ENCODE peak calls at places on chromosomes 12 and 14, in seven cellular contexts. V, D, I, E, M, N and A are unnamed samples.

GRCh38 chr12:113683566-113683965 is 211.9 kb upstream of the LHX5 start:
- DNase-seq in V (no peak), D (no peak), I (no peak), E (no peak), M (no peak), N (peak; percentile 38), A (no peak)

GRCh38 chr12:98653866-98654493 is 8.9 kb downstream of the APAF1 start:
- DNase-seq in V (no peak), D (no peak), I (peak; percentile 70), E (no peak), M (no peak), N (no peak), A (peak; percentile 47)

GRCh38 chr12:2337031-2338010 is 284.5 kb downstream of the CACNA1C start:
- DNase-seq in V (no peak), D (no peak), I (no peak), E (no peak), M (no peak), N (no peak), A (no peak)

GRCh38 chr12:97464241-97465011 is 1.8 kb downstream of the RMST start:
- DNase-seq in V (no peak), D (no peak), I (no peak), E (no peak), M (no peak), N (no peak), A (peak; percentile 91)

GRCh38 chr12:105368047-105368646 is 37.7 kb downstream of the C12orf75 start:
- DNase-seq in V (no peak), D (no peak), I (no peak), E (no peak), M (no peak), N (no peak), A (peak; percentile 65)

GRCh38 chr12:103773109-103773905 is 67.7 kb downstream of the NT5DC3 start:
- DNase-seq in V (no peak), D (no peak), I (peak; percentile 17), E (no peak), M (no peak), N (no peak), A (no peak)

GRCh38 chr12:24972078-24972477 is 23.2 kb upstream of the BCAT1 start:
- DNase-seq in V (no peak), D (no peak), I (no peak), E (no peak), M (no peak), N (no peak), A (no peak)

GRCh38 chr12:48640854-48641253 is 41.2 kb downstream of the KANSL2 start:
- DNase-seq in V (no peak), D (no peak), I (no peak), E (no peak), M (no peak), N (no peak), A (no peak)

GRCh38 chr14:53963491-53964227 is 7.0 kb upstream of the BMP4 start:
- DNase-seq in V (no peak), D (peak; percentile 45), I (no peak), E (no peak), M (no peak), N (no peak), A (no peak)

GRCh38 chr14:63050694-63051093 is 5.4 kb upstream of the KCNH5 start:
- DNase-seq in V (no peak), D (no peak), I (no peak), E (no peak), M (no peak), N (no peak), A (no peak)

GRCh38 chr14:42228611-42229010 is 621.9 kb downstream of the LRFN5 start:
- DNase-seq in V (no peak), D (no peak), I (no peak), E (no peak), M (no peak), N (no peak), A (no peak)

GRCh38 chr14:37413050-37413449 is 182.0 kb downstream of the FOXA1 start:
- DNase-seq in V (no peak), D (no peak), I (no peak), E (no peak), M (no peak), N (no peak), A (no peak)

GRCh38 chr12:25828188-25828587 is 130.3 kb upstream of the RASSF8 start:
- DNase-seq in V (no peak), D (no peak), I (no peak), E (no peak), M (no peak), N (no peak), A (no peak)

GRCh38 chr12:100453953-100454352 is 19.7 kb upstream of the NR1H4 start:
- DNase-seq in V (no peak), D (no peak), I (no peak), E (no peak), M (no peak), N (no peak), A (no peak)

GRCh38 chr12:54033106-54033979 is 493 bp downstream of the HOXC5 start:
- DNase-seq in V (no peak), D (peak; percentile 55), I (no peak), E (peak; percentile 73), M (no peak), N (no peak), A (peak; percentile 79)

GRCh38 chr14:65156568-65157366 is 54.5 kb upstream of the MAX start:
- DNase-seq in V (no peak), D (peak; percentile 54), I (peak; percentile 78), E (no peak), M (peak; percentile 65), N (peak; percentile 9), A (no peak)

GRCh38 chr14:68730811-68731425 is 61.9 kb downstream of the ZFP36L1 start:
- DNase-seq in V (no peak), D (no peak), I (no peak), E (no peak), M (no peak), N (peak; percentile 46), A (no peak)

GRCh38 chr12:46556105-46556559 is 183.6 kb upstream of the SLC38A2 start:
- DNase-seq in V (no peak), D (no peak), I (peak; percentile 99), E (no peak), M (no peak), N (no peak), A (no peak)

GRCh38 chr12:82411561-82412230 is 53.4 kb downstream of the METTL25 start:
- DNase-seq in V (no peak), D (no peak), I (peak; percentile 21), E (no peak), M (no peak), N (no peak), A (no peak)

GRCh38 chr12:6363330-6364036 is 11.9 kb downstream of the SCNN1A start:
- DNase-seq in V (peak; percentile 40), D (peak; percentile 90), I (peak; percentile 28), E (peak; percentile 82), M (peak; percentile 79), N (no peak), A (no peak)

GRCh38 chr12:138898-139534 is 72.4 kb downstream of the IQSEC3 start:
- DNase-seq in V (no peak), D (no peak), I (peak; percentile 29), E (no peak), M (no peak), N (no peak), A (no peak)

GRCh38 chr12:32252199-32253073 is 145.8 kb downstream of the BICD1 start:
- DNase-seq in V (no peak), D (no peak), I (no peak), E (no peak), M (no peak), N (no peak), A (peak; percentile 42)

GRCh38 chr12:57488397-57489156 is 709 bp downstream of the MARS1 start:
- DNase-seq in V (no peak), D (no peak), I (peak; percentile 35), E (no peak), M (no peak), N (peak; percentile 88), A (no peak)

GRCh38 chr12:16531623-16532022 is 74.3 kb downstream of the LMO3 start:
- DNase-seq in V (no peak), D (no peak), I (no peak), E (no peak), M (no peak), N (peak; percentile 91), A (peak; percentile 68)

GRCh38 chr14:23829736-23830474 is 123.7 kb upstream of the DHRS4 start:
- DNase-seq in V (no peak), D (no peak), I (peak; percentile 82), E (peak; percentile 73), M (no peak), N (peak; percentile 57), A (no peak)

GRCh38 chr12:90038290-90038689 is 329.7 kb upstream of the ATP2B1 start:
- DNase-seq in V (no peak), D (no peak), I (no peak), E (no peak), M (no peak), N (no peak), A (no peak)

GRCh38 chr12:123483602-123484273 is 25.8 kb downstream of the SNRNP35 start:
- DNase-seq in V (no peak), D (no peak), I (no peak), E (no peak), M (no peak), N (no peak), A (no peak)

GRCh38 chr14:81392976-81393643 is 7.0 kb downstream of the STON2 start:
- DNase-seq in V (no peak), D (no peak), I (no peak), E (no peak), M (no peak), N (no peak), A (peak; percentile 57)

GRCh38 chr12:92608418-92609091 is 94.2 kb upstream of the PLEKHG7 start:
- DNase-seq in V (no peak), D (no peak), I (peak; percentile 67), E (peak; percentile 59), M (no peak), N (no peak), A (no peak)

GRCh38 chr12:51692016-51692415 is 101.0 kb downstream of the SCN8A start:
- DNase-seq in V (no peak), D (no peak), I (no peak), E (no peak), M (no peak), N (no peak), A (no peak)
- H3K4me3 ChIP-seq in V (no peak overlapping the region), D (no peak overlapping the region), I (no peak overlapping the region), E (no peak overlapping the region), M (no peak overlapping the region), N (no peak overlapping the region), A (no peak overlapping the region)

GRCh38 chr14:105912641-105913180 is 386.3 kb downstream of the TMEM121 start:
- DNase-seq in V (no peak), D (peak; percentile 19), I (no peak), E (no peak), M (no peak), N (no peak), A (no peak)
- H3K9me3 ChIP-seq in V (no peaks in the 10 kb centered on the region), D (no peaks in the 10 kb centered on the region), I (peaks cover 34% of the 10 kb centered on the region), E (no peaks in the 10 kb centered on the region), M (no peaks in the 10 kb centered on the region), N (no peaks in the 10 kb centered on the region), A (no peaks in the 10 kb centered on the region)

DNA sequence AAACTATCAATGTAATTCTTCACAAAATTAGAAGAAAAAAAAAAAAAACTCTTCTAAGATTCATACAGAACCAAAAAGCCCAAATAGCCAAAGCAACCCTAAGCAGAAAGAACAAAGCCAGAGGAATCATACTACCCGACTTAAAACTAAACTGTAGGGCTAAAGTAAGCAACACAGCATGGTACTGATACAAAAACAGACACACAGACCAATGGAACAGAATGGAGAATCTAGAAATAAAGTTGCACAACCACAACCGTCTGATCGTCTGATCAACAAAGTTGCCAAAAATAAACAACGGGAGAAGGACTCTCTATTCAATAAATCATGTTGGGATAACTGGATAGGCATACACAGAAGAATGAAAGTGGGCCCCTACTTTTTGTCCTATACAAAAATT is 16.9 kb downstream of the CDK17 start:
- DNase-seq in V (no peak), D (no peak), I (no peak), E (no peak), M (no peak), N (no peak), A (no peak)
- H3K4me3 ChIP-seq in V (no peak overlapping the region), D (no peak overlapping the region), I (no peak overlapping the region), E (no peak overlapping the region), M (no peak overlapping the region), N (no peak overlapping the region), A (no peak overlapping the region)

GRCh38 chr12:131231194-131231980 is 277.7 kb downstream of the ADGRD1 start:
- DNase-seq in V (no peak), D (no peak), I (no peak), E (no peak), M (no peak), N (no peak), A (no peak)
- H3K9me3 ChIP-seq in V (no peaks in the 10 kb centered on the region), D (no peaks in the 10 kb centered on the region), I (peaks cover 18% of the 10 kb centered on the region), E (no peaks in the 10 kb centered on the region), M (no peaks in the 10 kb centered on the region), N (no peaks in the 10 kb centered on the region), A (no peaks in the 10 kb centered on the region)